ENCODE peak calls at places on chromosomes 3 and 15, in four cellular contexts. H, W, C and L are unnamed samples.

GRCh38 chr3:186200746-186201145 is 91.9 kb upstream of the ETV5 start:
- DNase-seq in W (no peak), H (no peak), C (no peak), L (no peak)

GRCh38 chr3:48403533-48404439 is 26.1 kb downstream of the PLXNB1 start:
- DNase-seq in W (no peak), H (no peak), C (no peak), L (no peak)

GRCh38 chr3:156630081-156630772 is 44.2 kb upstream of the TIPARP start:
- DNase-seq in W (no peak), H (peak; percentile 43), C (no peak), L (no peak)

GRCh38 chr15:94722025-94722636 is 490.8 kb downstream of the MCTP2 start:
- DNase-seq in C (no peak), W (no peak), H (no peak), L (no peak)

GRCh38 chr3:163327086-163327485 is 1751.2 kb downstream of the SI start:
- DNase-seq in C (no peak), W (no peak), H (no peak), L (no peak)

GRCh38 chr3:45605569-45605968 is 11.0 kb downstream of the LIMD1 start:
- DNase-seq in W (no peak), C (no peak), H (no peak), L (no peak)

GRCh38 chr3:189082666-189083427 is 88.9 kb upstream of the TPRG1 start:
- DNase-seq in C (no peak), H (no peak), W (no peak), L (no peak)

GRCh38 chr3:45915518-45916231 is 27.6 kb upstream of the CXCR6 start:
- DNase-seq in C (peak; percentile 43), W (no peak), H (no peak), L (no peak)

GRCh38 chr3:15875016-15875689 is 77.4 kb upstream of the ANKRD28 start:
- DNase-seq in H (no peak), W (no peak), C (no peak), L (no peak)

GRCh38 chr3:187767266-187768032 is 22.2 kb upstream of the BCL6 start:
- DNase-seq in H (no peak), C (no peak), W (no peak), L (no peak)

GRCh38 chr3:57820479-57820878 is 64.4 kb downstream of the SLMAP start:
- DNase-seq in W (peak; percentile 72), C (no peak), H (no peak), L (no peak)

GRCh38 chr3:141812586-141812985 is 49.4 kb downstream of the GRK7 start:
- DNase-seq in W (no peak), H (no peak), C (no peak), L (no peak)

GRCh38 chr15:27833974-27834373 is 265.1 kb downstream of the OCA2 start:
- DNase-seq in C (no peak), H (no peak), W (no peak), L (no peak)

GRCh38 chr3:7684193-7684592 is 817.4 kb upstream of the LMCD1 start:
- DNase-seq in H (no peak), C (no peak), W (no peak), L (no peak)

GRCh38 chr3:13452490-13453335 is 27.4 kb upstream of the HDAC11 start:
- DNase-seq in C (peak; percentile 59), H (peak; percentile 34), W (peak; percentile 63), L (no peak)

DNA sequence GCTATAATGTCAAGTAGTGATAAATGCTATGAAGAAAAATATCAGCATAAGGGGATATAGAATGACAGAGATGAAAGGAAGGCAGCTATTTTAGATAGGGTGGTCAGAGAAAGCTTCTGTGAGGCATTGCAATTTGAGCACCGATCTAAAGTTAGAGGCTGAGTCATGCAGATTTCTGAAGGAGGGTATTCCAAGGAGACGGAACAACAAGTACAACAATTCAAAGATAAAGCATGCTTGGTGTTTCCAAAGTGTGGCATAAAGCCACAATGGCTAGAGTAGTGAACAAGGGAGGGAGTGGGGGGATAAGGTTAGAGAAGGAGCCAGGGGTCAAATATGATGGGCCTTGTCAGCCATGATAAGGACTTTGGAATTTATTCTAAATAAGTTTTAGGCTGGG is 71.9 kb downstream of the PFN2 start:
- DNase-seq in H (no peak), W (no peak), C (no peak), L (no peak)
- TF ChIP-seq ELF4 in H (no peak), W (no peak), C (no peak), L (no peak)

DNA sequence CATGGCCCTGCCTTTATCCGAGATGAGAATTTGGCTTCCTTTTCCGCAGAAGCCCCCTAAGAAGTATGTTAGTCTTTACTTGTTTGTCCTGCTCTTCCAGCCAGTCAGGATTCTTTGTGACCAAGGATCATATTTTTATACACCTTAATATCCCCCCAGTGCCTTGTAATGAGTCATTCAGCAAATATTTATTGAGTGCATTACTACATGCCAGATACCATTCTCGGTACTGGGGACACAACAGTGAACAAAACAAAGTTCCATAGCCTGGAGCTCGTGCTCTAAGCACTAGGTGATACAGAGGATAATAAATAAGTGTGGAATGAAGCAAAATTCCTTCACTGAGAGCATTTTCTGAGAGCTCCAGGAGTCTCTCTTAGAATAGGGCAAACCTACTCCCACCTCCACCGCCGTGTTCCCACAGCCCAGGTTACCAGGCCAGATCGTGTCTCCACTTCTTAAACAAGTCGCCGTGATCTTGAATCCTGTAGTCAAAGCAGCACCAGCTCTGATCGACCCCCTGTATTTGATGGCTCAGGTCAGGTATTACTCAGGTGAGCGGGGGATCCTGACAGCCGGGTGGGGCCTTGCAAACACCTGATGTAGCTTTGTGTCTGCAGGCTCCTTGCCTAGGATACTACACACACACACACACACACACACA is 18.5 kb downstream of the TTC21A start:
- DNase-seq in H (no peak), W (peak; percentile 28), C (no peak), L (no peak)
- TF ChIP-seq ELF4 in H (no peak), W (no peak), C (no peak), L (no peak)

GRCh38 chr3:39808467-39809180 is 785 bp upstream of the MYRIP start:
- DNase-seq in W (peak; percentile 5), H (peak; percentile 16), C (no peak), L (peak; percentile 67)
- TF ChIP-seq ELF4 in W (no peak), H (no peak), C (no peak), L (no peak)

GRCh38 chr15:66293419-66294156 is at the start of gene DIS3L:
- DNase-seq in W (peak; percentile 32), C (peak; percentile 90), H (peak; percentile 71), L (peak; percentile 62)
- TF ChIP-seq ELF4 in W (no peak), C (no peak), H (no peak), L (no peak)

DNA sequence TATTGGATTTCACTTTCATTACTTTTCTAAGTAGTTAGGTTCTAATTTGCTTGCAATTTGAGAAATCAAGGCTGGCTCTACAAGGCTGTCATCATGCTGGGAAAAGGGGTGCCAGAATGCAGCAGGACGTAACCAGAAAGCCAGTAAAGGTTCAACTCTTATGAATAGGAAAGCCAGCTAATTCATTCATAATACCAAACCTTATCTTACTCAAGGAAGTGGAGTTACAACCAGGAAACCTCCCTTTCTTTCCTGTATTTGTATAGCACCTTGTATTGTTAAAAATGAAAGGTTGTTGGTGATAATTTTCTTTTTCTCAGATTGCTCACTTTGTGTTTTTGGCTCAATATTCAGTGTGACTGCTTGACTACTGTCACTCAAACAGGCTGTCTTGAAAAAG is 109.4 kb downstream of the FILIP1L start:
- DNase-seq in W (no peak), C (no peak), H (no peak), L (no peak)
- TF ChIP-seq ELF4 in W (no peak), C (no peak), H (no peak), L (no peak)

DNA sequence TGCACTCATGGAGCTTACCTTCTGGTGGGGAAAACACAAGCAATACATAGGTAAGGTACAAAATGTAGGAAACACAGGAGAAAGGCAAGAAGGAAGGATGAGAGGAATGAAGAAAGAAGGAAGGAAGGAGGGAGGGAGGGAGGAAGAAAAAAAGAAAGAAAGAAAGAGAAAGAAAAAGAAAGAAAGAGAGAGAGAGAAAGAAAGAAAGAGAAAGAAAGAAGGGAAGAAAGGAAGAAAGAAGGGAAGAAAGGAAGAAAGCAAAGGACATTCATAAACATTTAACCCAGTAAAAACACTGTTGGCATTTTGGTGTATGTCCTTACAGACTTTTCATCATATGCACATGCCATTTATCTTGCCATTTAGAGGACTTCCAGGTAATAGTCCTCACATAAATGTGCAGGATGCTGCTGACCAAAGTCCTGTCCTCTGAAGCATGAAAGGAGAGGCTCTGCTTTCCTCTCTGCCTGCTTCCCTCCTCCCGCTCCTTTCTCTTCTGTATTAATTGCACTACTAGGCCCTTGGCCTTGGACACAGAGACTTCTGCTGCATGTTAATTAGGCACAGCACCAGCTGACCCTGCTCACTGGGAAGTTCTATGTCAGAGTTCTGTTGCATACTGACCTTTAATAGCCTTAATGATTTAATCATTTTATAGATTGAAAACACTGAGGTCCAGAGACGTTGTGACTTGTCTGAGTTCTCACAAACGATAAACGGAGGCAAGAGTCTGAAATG is 29.7 kb upstream of the NDUFB4 start:
- DNase-seq in C (no peak), W (no peak), H (no peak), L (no peak)
- TF ChIP-seq ELF4 in C (no peak), W (no peak), H (no peak), L (no peak)

GRCh38 chr15:96337991-96338771 is 7.7 kb downstream of the NR2F2 start:
- DNase-seq in C (no peak), H (no peak), W (no peak), L (no peak)
- TF ChIP-seq ELF4 in C (no peak), H (no peak), W (no peak), L (no peak)